ENCODE peak calls at places on chromosomes 16 and 17, in four cellular contexts. N, Z, F and S are unnamed samples.

GRCh38 chr17:47099451-47099986 is 89.6 kb downstream of the CDC27 start:
- DNase-seq in F (no peak), N (no peak), Z (no peak), S (peak; percentile 16)

GRCh38 chr16:84897911-84898377 is 78.2 kb downstream of the CRISPLD2 start:
- DNase-seq in F (no peak), Z (no peak), N (no peak), S (no peak)

GRCh38 chr17:31320791-31321190 is 631 bp downstream of the EVI2A start:
- DNase-seq in Z (peak; percentile 7), N (no peak), F (peak; percentile 37), S (no peak)

GRCh38 chr16:47461598-47462266 is 601 bp downstream of the PHKB start:
- DNase-seq in N (no peak), Z (peak; percentile 71), F (peak; percentile 48), S (peak; percentile 26)

GRCh38 chr16:84562174-84562815 is 55.6 kb downstream of the COTL1 start:
- DNase-seq in Z (no peak), N (peak; percentile 64), F (no peak), S (no peak)

GRCh38 chr17:42845556-42845917 is 1.2 kb downstream of the AOC2 start:
- DNase-seq in N (no peak), F (no peak), Z (no peak), S (no peak)

GRCh38 chr17:43079578-43080302 is 45.4 kb downstream of the BRCA1 start:
- DNase-seq in F (no peak), N (no peak), Z (no peak), S (no peak)

GRCh38 chr16:73093146-73094144 is 45.5 kb upstream of the ZFHX3 start:
- DNase-seq in Z (peak; percentile 87), F (peak; percentile 54), N (no peak), S (no peak)

GRCh38 chr17:69348441-69348840 is 21.5 kb upstream of the ABCA5 start:
- DNase-seq in F (no peak), N (no peak), Z (no peak), S (no peak)

GRCh38 chr17:33520404-33521032 is 227.4 kb upstream of the ASIC2 start:
- DNase-seq in F (peak; percentile 1), N (no peak), Z (peak; percentile 19), S (peak; percentile 71)

GRCh38 chr17:80718428-80718827 is 173.8 kb downstream of the RPTOR start:
- DNase-seq in F (no peak), Z (no peak), N (no peak), S (no peak)

GRCh38 chr17:41178341-41178740 is 320 bp upstream of the KRTAP4-2 start:
- DNase-seq in N (no peak), Z (no peak), F (peak; percentile 72), S (no peak)

DNA sequence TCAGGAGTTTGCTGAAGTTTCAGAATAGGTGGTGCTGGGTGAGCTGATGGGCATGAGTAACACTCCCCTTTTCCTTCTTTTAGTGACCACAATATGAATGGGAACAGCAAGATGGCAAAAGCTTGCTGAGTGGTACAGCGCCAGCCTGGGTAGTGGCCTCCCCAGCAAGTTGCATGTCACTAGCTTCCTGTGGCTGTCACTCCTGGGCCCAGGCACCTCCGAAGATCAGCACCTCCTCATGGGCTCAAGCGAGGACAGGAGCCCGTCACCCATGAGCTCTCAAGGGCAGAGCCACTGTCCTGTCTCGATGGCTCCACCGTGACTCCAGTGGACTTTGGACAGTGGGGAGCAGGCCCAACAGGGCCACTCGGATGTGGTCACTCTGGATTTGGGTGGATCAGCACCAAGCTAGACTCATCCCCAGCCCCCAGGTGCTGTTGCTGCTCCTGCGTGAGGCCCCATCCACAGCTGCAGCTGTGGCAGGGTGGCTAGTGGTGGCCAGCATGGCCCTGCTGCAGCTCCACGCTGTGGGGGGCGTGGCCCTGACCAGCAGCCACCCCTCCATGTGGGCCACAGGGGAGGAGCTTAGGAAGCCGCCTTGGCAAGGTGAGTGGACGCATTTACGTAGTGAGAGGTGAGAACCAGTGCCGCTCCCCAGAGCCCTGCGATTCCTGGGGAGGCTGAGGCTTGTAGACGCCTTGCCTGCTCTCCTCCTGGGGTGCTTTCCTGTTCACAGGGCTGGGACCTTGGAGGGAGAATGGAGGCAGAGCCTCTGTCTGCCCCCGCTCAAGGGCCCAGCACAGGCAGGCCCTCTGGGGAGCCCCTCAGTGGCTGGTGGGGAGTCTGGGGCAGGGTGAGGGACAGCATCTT is 13.6 kb upstream of the DNASE1 start:
- DNase-seq in F (no peak), Z (no peak), N (no peak), S (peak; percentile 29)
- TF ChIP-seq FOS in F (no peak), Z (no peak), N (no peak), S (no peak)

GRCh38 chr16:24755201-24755874 is 25.9 kb downstream of the TNRC6A start:
- DNase-seq in Z (no peak), F (no peak), N (no peak), S (no peak)

GRCh38 chr16:24758373-24758772 is 28.9 kb downstream of the TNRC6A start:
- DNase-seq in Z (no peak), N (no peak), F (peak; percentile 47), S (no peak)

GRCh38 chr16:24753437-24753836 is 24.0 kb downstream of the TNRC6A start:
- DNase-seq in N (no peak), Z (peak; percentile 26), F (no peak), S (peak; percentile 44)

GRCh38 chr16:24758986-24759385 is 29.5 kb downstream of the TNRC6A start:
- DNase-seq in F (no peak), Z (no peak), N (no peak), S (no peak)

GRCh38 chr16:24754543-24754942 is 25.1 kb downstream of the TNRC6A start:
- DNase-seq in N (no peak), F (no peak), Z (no peak), S (no peak)
- TF ChIP-seq FOS in N (no peak), F (no peak), Z (no peak), S (no peak)

GRCh38 chr17:77437747-77438146 is 297.0 kb downstream of the SEC14L1 start:
- DNase-seq in F (no peak), N (no peak), Z (no peak), S (no peak)

GRCh38 chr17:77437017-77437416 is 296.2 kb downstream of the SEC14L1 start:
- DNase-seq in N (no peak), Z (no peak), F (peak; percentile 80), S (no peak)

GRCh38 chr17:77436058-77436442 is 295.3 kb downstream of the SEC14L1 start:
- DNase-seq in F (peak; percentile 69), Z (peak; percentile 57), N (no peak), S (no peak)

GRCh38 chr17:77435272-77436057 is 294.7 kb downstream of the SEC14L1 start:
- DNase-seq in Z (no peak), F (no peak), N (no peak), S (no peak)

DNA sequence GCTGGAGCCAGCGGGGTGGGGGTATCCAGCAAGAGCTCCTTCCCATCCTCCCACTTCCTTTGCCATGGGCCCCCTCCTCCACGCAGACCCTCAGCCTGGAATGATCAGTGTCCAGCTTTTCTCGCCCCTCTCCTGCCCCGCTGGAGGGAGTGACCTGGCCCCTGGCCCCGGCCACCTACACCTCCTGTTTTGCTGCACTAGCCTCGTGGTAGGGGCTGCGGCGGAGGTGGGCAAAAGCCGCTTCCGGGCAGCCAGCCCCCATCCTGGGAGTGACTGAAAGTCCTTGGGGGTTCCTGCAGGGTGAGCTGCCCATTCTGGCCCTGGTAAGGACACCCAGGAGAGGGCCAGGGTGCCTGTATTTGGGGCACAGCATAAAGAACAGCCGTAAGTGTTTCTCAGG is 295.7 kb downstream of the SEC14L1 start:
- DNase-seq in F (no peak), Z (no peak), N (no peak), S (no peak)
- TF ChIP-seq FOS in F (no peak), Z (no peak), N (no peak), S (no peak)

GRCh38 chr16:67252806-67253497 is 4.2 kb downstream of the SLC9A5 start:
- DNase-seq in N (no peak), F (no peak), Z (no peak), S (no peak)
- TF ChIP-seq FOS in N (no peak), F (no peak), Z (no peak), S (no peak)

GRCh38 chr16:1794221-1794871 is 841 bp upstream of the IGFALS start:
- DNase-seq in F (no peak), N (no peak), Z (no peak), S (no peak)
- TF ChIP-seq FOS in F (no peak), N (no peak), Z (no peak), S (no peak)

GRCh38 chr16:88699180-88699579 is 7.0 kb downstream of the RNF166 start:
- DNase-seq in N (no peak), F (no peak), Z (no peak), S (no peak)

GRCh38 chr16:88701541-88702363 is 4.5 kb downstream of the RNF166 start:
- DNase-seq in N (no peak), F (no peak), Z (no peak), S (no peak)

GRCh38 chr16:88700322-88700635 is 5.9 kb downstream of the RNF166 start:
- DNase-seq in F (no peak), N (no peak), Z (no peak), S (no peak)

GRCh38 chr16:88702364-88703210 is 3.6 kb downstream of the RNF166 start:
- DNase-seq in F (no peak), N (no peak), Z (no peak), S (no peak)

DNA sequence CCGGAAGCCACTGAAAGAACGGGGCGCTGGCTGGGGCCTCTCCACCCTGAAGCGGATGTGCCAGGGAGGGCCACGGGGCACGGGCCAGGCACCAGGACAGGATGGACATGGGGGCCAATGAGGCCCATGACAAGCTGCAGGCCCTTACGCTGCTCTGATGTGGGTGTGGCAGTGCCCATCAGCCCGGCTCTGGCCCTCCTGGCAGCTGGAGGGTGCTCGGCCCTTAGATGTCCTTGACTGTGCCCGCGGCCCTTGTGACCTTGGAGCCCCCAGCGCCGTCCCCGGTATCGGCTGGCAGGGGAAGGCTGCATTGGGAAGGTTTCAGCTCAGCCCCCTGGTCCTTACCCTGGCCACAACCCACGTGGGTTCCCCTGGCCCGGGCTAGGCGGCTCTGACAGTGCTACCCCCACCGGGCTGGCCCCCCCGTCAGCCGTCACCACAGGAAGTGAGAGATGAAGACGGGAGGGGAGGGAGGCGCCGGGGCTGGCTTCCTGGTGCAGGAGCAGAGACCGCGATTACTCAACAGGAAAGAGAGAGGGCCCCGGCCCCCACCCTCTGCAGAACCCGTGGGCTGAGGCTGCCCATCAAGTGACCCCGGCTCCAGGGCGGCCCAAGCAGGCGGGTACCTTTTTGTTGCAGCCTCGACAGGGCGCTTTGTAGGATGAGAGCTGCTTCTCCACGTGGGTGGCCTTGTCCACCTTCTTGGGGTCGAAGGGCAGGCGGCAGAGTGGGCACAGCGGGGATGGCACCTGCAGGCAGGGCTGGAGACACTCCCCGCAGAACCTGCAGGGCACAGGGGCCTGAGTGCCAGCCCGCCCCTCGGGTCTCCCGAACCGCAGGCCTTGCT is 5.3 kb downstream of the RNF166 start:
- DNase-seq in F (peak; percentile 90), N (peak; percentile 64), Z (peak; percentile 95), S (peak; percentile 89)
- TF ChIP-seq FOS in F (peak; percentile 3), N (no peak), Z (peak; percentile 86), S (no peak)

GRCh38 chr17:3004925-3005324 is 58.5 kb downstream of the OR1D5 start:
- DNase-seq in N (no peak), F (no peak), Z (no peak), S (no peak)
- TF ChIP-seq FOS in N (no peak), F (no peak), Z (no peak), S (no peak)

GRCh38 chr16:56777533-56777932 is 47.6 kb downstream of the NUP93 start:
- DNase-seq in N (no peak), F (no peak), Z (no peak), S (no peak)

GRCh38 chr16:56783332-56783731 is 53.4 kb downstream of the NUP93 start:
- DNase-seq in N (no peak), F (no peak), Z (no peak), S (no peak)

GRCh38 chr16:56781565-56781964 is 51.6 kb downstream of the NUP93 start:
- DNase-seq in Z (no peak), F (no peak), N (no peak), S (no peak)

GRCh38 chr16:56780646-56781045 is 50.7 kb downstream of the NUP93 start:
- DNase-seq in F (no peak), Z (no peak), N (no peak), S (no peak)

GRCh38 chr16:56779956-56780355 is 50.0 kb downstream of the NUP93 start:
- DNase-seq in N (no peak), Z (no peak), F (no peak), S (no peak)
- TF ChIP-seq FOS in N (no peak), Z (no peak), F (no peak), S (no peak)